ENCODE peak calls at places on chromosomes 6 and 20, in seven cellular contexts. Y is osteoblast, L is lung, B is tibial artery, E is prostate gland, M is left lung, O is right cardiac atrium. Q is an unnamed sample. For H3K27me3 and H3K4me1, the result is how much of the 10 kb centered on the place peaks cover.

GRCh38 chr6:129946439-129947140 is 71.8 kb upstream of the L3MBTL3 start:
- DNase-seq in E (no peak), M (no peak), L (no peak), B (no peak), O (no peak), Y (no peak), Q (no peak)

GRCh38 chr6:41712651-41713103 is 22.7 kb downstream of the TFEB start:
- DNase-seq in Y (peak), M (peak), E (peak), B (peak), O (peak), L (peak), Q (peak)

GRCh38 chr20:17533396-17533795 is 2.2 kb upstream of the BFSP1 start:
- DNase-seq in Y (peak), M (no peak), L (no peak), E (no peak), O (no peak), B (no peak), Q (no peak)

GRCh38 chr20:25058051-25058796 is at the start of gene ACSS1:
- DNase-seq in B (peak), L (peak), E (peak), M (peak), Y (peak), O (peak), Q (peak)

GRCh38 chr6:65182681-65183080 is 524.3 kb downstream of the EYS start:
- DNase-seq in E (no peak), M (no peak), B (no peak), L (no peak), O (no peak), Y (no peak), Q (no peak)

GRCh38 chr6:148138478-148138877 is 204.2 kb upstream of the SASH1 start:
- DNase-seq in O (no peak), M (no peak), L (no peak), Y (no peak), E (no peak), B (no peak), Q (no peak)

GRCh38 chr6:42441059-42441471 is 10.7 kb downstream of the TRERF1 start:
- DNase-seq in L (no peak), O (no peak), Y (no peak), E (no peak), M (no peak), B (no peak), Q (no peak)

GRCh38 chr6:82365011-82365751 is 1.6 kb downstream of the TPBG start:
- DNase-seq in L (no peak), M (peak), O (peak), E (peak), B (no peak), Y (peak), Q (peak)

GRCh38 chr6:139832906-139833305 is 458.5 kb upstream of the CITED2 start:
- DNase-seq in E (no peak), O (no peak), Y (no peak), M (no peak), B (no peak), L (no peak), Q (no peak)

GRCh38 chr6:166575190-166575589 is 11.3 kb downstream of the RAMACL start:
- DNase-seq in O (no peak), E (no peak), B (peak), L (no peak), Y (no peak), M (no peak), Q (peak)

GRCh38 chr6:50410577-50410976 is 302.7 kb upstream of the TFAP2D start:
- DNase-seq in L (no peak), M (no peak), Y (no peak), O (no peak), E (no peak), B (no peak), Q (no peak)

GRCh38 chr6:19822134-19822533 is 15.0 kb upstream of the ID4 start:
- DNase-seq in E (no peak), L (no peak), Y (no peak), M (no peak), O (no peak), B (no peak), Q (no peak)

GRCh38 chr6:25202505-25202904 is 76.7 kb upstream of the CARMIL1 start:
- DNase-seq in M (no peak), E (no peak), B (no peak), O (no peak), L (no peak), Y (no peak), Q (no peak)

GRCh38 chr20:1671891-1672669 is 14.5 kb upstream of the SIRPG start:
- DNase-seq in Y (no peak), E (no peak), B (no peak), L (no peak), M (no peak), O (no peak), Q (no peak)
- H3K27me3 ChIP-seq in Y (under half), E (under half), B (under half), L (under half), M (under half), O (under half), Q (under half)

DNA sequence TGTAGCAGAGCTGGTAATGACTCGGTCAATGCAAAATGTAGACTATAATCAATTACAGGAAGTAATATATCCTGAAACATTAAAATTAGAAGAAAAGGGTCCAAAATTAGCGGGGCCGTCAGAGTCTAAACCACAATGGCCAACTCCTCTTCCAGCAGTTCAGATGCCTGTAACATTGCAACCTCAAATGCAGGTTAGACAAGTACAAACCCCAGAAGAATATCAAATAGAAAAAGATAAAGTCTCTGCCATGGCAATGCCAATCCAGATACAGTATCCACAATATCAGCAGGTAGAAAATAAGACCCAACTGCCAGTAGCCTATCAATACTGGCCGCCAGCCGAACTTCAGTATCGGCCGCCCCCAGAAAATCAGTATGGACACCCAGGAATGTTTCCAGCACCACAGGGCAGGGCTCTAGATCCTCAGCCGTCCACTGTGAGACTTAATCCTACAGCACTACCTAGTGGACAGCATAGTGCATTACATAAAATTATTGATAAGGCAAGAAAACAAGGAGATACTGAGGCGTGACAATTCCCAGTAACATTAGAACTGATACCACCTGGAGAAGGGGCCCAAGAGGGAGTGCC is 158.4 kb downstream of the GPX5 start:
- DNase-seq in Y (peak), E (peak), L (no peak), O (no peak), B (no peak), M (no peak), Q (no peak)
- H3K4me1 ChIP-seq in Y (under half), E (under half), L (under half), O (under half), B (under half), M (under half), Q (under half)

GRCh38 chr20:62737971-62738881 is 29.6 kb downstream of the NTSR1 start:
- DNase-seq in E (no peak), B (no peak), O (peak), L (no peak), M (peak), Y (peak), Q (no peak)

GRCh38 chr20:62740286-62741141 is 31.9 kb downstream of the NTSR1 start:
- DNase-seq in E (no peak), Y (peak), M (peak), O (peak), L (peak), B (no peak), Q (peak)

GRCh38 chr20:62739067-62739466 is 30.4 kb downstream of the NTSR1 start:
- DNase-seq in M (peak), E (no peak), B (no peak), L (no peak), O (peak), Y (no peak), Q (no peak)

GRCh38 chr20:62741191-62741676 is 32.6 kb downstream of the NTSR1 start:
- DNase-seq in L (no peak), M (peak), B (no peak), E (no peak), Y (peak), O (peak), Q (no peak)

GRCh38 chr20:62739581-62740285 is 31.1 kb downstream of the NTSR1 start:
- DNase-seq in B (no peak), M (peak), O (peak), L (no peak), Y (peak), E (no peak), Q (no peak)
- H3K27me3 ChIP-seq in B (half or more), M (under half), O (under half), L (under half), Y (under half), E (under half), Q (under half)

GRCh38 chr6:102387351-102388033 is 994.0 kb downstream of the GRIK2 start:
- DNase-seq in Y (no peak), B (no peak), E (no peak), L (no peak), M (no peak), O (no peak), Q (no peak)

GRCh38 chr6:102390541-102390940 is 997.0 kb downstream of the GRIK2 start:
- DNase-seq in B (no peak), E (no peak), O (no peak), M (peak), Y (no peak), L (no peak), Q (no peak)

GRCh38 chr6:102389994-102390393 is 996.5 kb downstream of the GRIK2 start:
- DNase-seq in Y (no peak), L (no peak), M (peak), E (no peak), B (no peak), O (peak), Q (no peak)
- H3K4me1 ChIP-seq in Y (under half), L (under half), M (under half), E (under half), B (under half), O (under half), Q (under half)

GRCh38 chr6:159357211-159357920 is 188.2 kb downstream of the FNDC1 start:
- DNase-seq in Y (no peak), E (no peak), O (no peak), B (no peak), L (no peak), M (no peak), Q (no peak)

GRCh38 chr6:159351707-159352106 is 182.5 kb downstream of the FNDC1 start:
- DNase-seq in L (no peak), B (no peak), E (no peak), O (no peak), M (no peak), Y (no peak), Q (no peak)

DNA sequence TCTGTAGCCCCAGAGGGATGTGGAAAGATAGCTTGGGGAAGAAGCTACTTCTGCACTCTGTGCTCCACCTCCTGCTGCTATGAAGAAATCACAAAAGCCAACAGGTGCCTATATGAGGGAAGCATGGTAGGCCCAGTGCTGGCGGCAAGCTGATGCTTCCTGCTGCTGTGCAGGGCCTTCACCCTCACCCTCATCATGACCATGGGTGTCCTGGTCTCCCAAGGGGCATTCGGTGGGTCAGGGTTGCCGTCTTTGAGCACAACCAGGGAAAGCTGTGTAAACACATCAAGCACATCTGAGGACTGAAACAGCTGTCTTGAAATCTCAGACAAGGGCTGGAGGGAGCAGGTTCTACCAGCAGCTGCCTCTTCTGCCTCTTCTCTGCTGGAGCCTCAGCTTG is 184.0 kb downstream of the FNDC1 start:
- DNase-seq in B (no peak), L (no peak), O (no peak), M (no peak), E (no peak), Y (no peak), Q (no peak)
- H3K27me3 ChIP-seq in B (under half), L (under half), O (under half), M (under half), E (under half), Y (under half), Q (under half)

DNA sequence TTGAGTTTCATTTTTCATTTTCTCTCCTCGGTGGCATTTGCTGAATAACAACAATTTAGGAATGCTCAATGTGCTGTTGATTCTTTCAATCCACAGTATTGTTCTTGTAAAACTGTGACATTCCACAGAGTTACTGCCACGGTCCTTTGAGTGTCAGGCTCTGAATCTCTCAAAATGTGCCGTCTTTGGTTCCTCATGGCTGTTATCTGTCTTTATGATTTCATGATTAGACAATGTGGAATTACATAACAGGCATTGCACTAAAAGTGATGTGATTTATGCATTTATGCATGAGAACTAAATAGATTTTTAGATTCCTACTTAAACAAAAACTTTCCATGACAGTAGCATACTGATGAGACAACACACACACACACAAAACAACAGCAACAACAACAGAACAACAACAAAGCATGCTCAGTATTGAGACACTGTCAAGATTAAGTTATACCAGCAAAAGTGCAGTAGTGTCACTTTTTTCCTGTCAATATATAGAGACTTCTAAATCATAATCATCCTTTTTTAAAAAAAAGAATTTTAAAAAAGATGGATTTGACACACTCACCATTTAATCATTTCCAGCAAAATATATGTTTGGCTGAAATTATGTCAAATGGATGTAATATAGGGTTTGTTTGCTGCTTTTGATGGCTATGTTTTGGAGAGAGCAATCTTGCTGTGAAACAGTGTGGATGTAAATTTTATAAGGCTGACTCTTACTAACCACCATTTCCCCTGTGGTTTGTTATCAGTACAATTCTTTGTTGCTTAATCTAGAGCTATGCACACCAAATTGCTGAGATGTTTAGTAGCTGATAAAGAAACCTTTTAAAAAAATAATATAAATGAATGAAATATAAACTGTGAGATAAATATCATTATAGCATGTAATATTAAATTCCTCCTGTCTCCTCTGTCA is 88.1 kb downstream of the SNAP25 start:
- DNase-seq in Y (peak), M (no peak), E (no peak), L (no peak), O (no peak), B (no peak), Q (no peak)
- H3K4me1 ChIP-seq in Y (under half), M (under half), E (under half), L (under half), O (under half), B (under half), Q (under half)

DNA sequence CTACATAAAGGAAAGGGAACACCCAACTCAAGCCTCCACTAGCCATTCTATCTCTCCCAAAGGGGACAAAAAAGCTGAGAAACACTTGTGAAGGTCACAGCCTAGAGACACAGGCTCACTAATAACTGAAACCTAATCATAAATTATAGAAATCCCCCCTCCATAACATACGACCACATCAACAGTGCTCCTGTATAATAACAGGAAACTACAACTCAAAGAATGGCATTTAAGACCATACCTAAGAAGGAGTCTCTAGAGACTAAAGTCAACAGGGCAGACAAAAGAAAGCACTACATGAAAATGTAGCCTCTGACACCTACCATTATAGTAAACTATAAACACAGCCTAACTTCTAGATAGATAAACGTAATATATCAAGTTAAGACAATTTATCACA is 82.7 kb downstream of the THEMIS start:
- DNase-seq in L (no peak), B (no peak), O (no peak), E (no peak), Y (no peak), M (no peak), Q (no peak)
- H3K27me3 ChIP-seq in L (under half), B (under half), O (under half), E (under half), Y (under half), M (under half), Q (under half)

GRCh38 chr20:33191955-33192354 is 24.0 kb downstream of the BPIFA2 start:
- DNase-seq in Y (no peak), M (no peak), B (no peak), O (no peak), E (no peak), L (no peak), Q (no peak)

GRCh38 chr20:33188421-33188820 is 20.5 kb downstream of the BPIFA2 start:
- DNase-seq in B (no peak), O (no peak), Y (no peak), E (no peak), M (no peak), L (no peak), Q (no peak)

GRCh38 chr20:33192912-33193501 is 24.1 kb upstream of the BPIFA3 start:
- DNase-seq in O (no peak), L (no peak), E (no peak), Y (no peak), M (no peak), B (no peak), Q (no peak)

GRCh38 chr20:33187491-33187890 is 19.5 kb downstream of the BPIFA2 start:
- DNase-seq in Y (no peak), O (no peak), M (no peak), E (no peak), L (no peak), B (no peak), Q (no peak)

DNA sequence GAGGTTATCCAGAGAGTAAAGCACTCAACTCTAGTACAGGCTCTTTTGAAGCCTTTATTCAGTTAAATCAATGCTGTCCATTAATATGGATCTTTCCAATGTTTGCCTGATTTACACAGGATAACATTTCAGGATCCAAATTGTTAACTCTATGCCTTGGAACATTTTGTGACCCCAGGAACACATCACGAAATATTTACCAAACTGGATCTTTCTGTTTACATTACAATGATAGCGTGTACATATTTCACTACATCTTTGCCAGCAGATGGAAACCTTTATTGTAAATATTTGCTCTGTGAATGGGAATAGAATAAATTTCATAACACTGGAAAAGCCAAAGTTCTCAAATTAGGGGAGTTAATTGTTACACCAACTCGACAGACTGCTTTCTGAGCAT is 23.5 kb downstream of the BPIFA2 start:
- DNase-seq in B (no peak), M (no peak), O (no peak), E (no peak), Y (no peak), L (no peak), Q (no peak)
- H3K4me1 ChIP-seq in B (under half), M (under half), O (under half), E (under half), Y (under half), L (under half), Q (under half)

GRCh38 chr20:22942742-22943141 is 92.4 kb upstream of the SSTR4 start:
- DNase-seq in B (no peak), E (no peak), M (no peak), L (no peak), O (no peak), Y (no peak), Q (no peak)

GRCh38 chr20:22940350-22940749 is 94.8 kb upstream of the SSTR4 start:
- DNase-seq in Y (no peak), B (no peak), M (no peak), O (no peak), L (no peak), E (no peak), Q (no peak)

GRCh38 chr20:22944062-22944461 is 91.0 kb upstream of the SSTR4 start:
- DNase-seq in L (no peak), M (no peak), O (no peak), E (no peak), B (no peak), Y (no peak), Q (no peak)

GRCh38 chr20:22939181-22939580 is 95.9 kb upstream of the SSTR4 start:
- DNase-seq in Y (no peak), E (no peak), B (no peak), L (no peak), M (no peak), O (no peak), Q (no peak)

GRCh38 chr20:22941550-22941949 is 93.6 kb upstream of the SSTR4 start:
- DNase-seq in Y (no peak), O (no peak), L (no peak), E (no peak), B (no peak), M (no peak), Q (no peak)
- H3K27me3 ChIP-seq in Y (under half), O (under half), L (under half), E (under half), B (under half), M (under half), Q (under half)

GRCh38 chr6:17881085-17881883 is 106.2 kb downstream of the KIF13A start:
- DNase-seq in Y (no peak), E (no peak), M (peak), B (peak), L (peak), O (peak), Q (no peak)
- H3K4me1 ChIP-seq in Y (half or more), E (under half), M (half or more), B (under half), L (under half), O (under half), Q (under half)

Q was measured in ascending aorta.